ENCODE peak calls at places on chromosomes 4 and X, in seven cellular contexts. One of them, this sample, is unnamed.
A peak's percentile ranks its signal among the peaks of the same experiment; 100 is the strongest.

GRCh38 chrX:76428243-76429130 is 977 bp downstream of the MAGEE1 start:
- DNase-seq in aorta: peak; percentile 74
- DNase-seq in MM.1S: no peak
- DNase-seq in right cardiac atrium: peak; percentile 57
- DNase-seq in effector memory CD4-positive, alpha-beta T cell: peak; percentile 34
- DNase-seq in upper lobe of right lung: peak; percentile 48
- DNase-seq in IMR-90: no peak
- DNase-seq in this sample: peak; percentile 50

GRCh38 chrX:37509349-37509748 is 62.1 kb upstream of the LANCL3 start:
- DNase-seq in upper lobe of right lung: no peak
- DNase-seq in right cardiac atrium: no peak
- DNase-seq in effector memory CD4-positive, alpha-beta T cell: no peak
- DNase-seq in MM.1S: peak; percentile 7
- DNase-seq in IMR-90: no peak
- DNase-seq in aorta: no peak
- DNase-seq in this sample: no peak

GRCh38 chrX:39439910-39440733 is 638.9 kb downstream of the MID1IP1 start:
- DNase-seq in IMR-90: no peak
- DNase-seq in upper lobe of right lung: no peak
- DNase-seq in aorta: no peak
- DNase-seq in MM.1S: peak; percentile 75
- DNase-seq in right cardiac atrium: no peak
- DNase-seq in effector memory CD4-positive, alpha-beta T cell: no peak
- DNase-seq in this sample: no peak

GRCh38 chrX:40570346-40571093 is 10.2 kb upstream of the ATP6AP2 start:
- DNase-seq in right cardiac atrium: no peak
- DNase-seq in effector memory CD4-positive, alpha-beta T cell: no peak
- DNase-seq in MM.1S: no peak
- DNase-seq in IMR-90: no peak
- DNase-seq in upper lobe of right lung: no peak
- DNase-seq in aorta: no peak
- DNase-seq in this sample: no peak

GRCh38 chr4:152936446-152937279 is 540 bp downstream of the FHDC1 start:
- DNase-seq in aorta: peak; percentile 82
- DNase-seq in right cardiac atrium: peak; percentile 73
- DNase-seq in upper lobe of right lung: peak; percentile 77
- DNase-seq in effector memory CD4-positive, alpha-beta T cell: no peak
- DNase-seq in IMR-90: peak; percentile 16
- DNase-seq in MM.1S: peak; percentile 12
- DNase-seq in this sample: peak; percentile 18

GRCh38 chr4:17013382-17014006 is 115.0 kb upstream of the LDB2 start:
- DNase-seq in IMR-90: peak; percentile 65
- DNase-seq in right cardiac atrium: no peak
- DNase-seq in effector memory CD4-positive, alpha-beta T cell: no peak
- DNase-seq in upper lobe of right lung: no peak
- DNase-seq in aorta: no peak
- DNase-seq in MM.1S: no peak
- DNase-seq in this sample: no peak

GRCh38 chr4:102259081-102259480 is 86.2 kb downstream of the SLC39A8 start:
- DNase-seq in MM.1S: no peak
- DNase-seq in IMR-90: no peak
- DNase-seq in aorta: no peak
- DNase-seq in upper lobe of right lung: no peak
- DNase-seq in effector memory CD4-positive, alpha-beta T cell: no peak
- DNase-seq in right cardiac atrium: no peak
- DNase-seq in this sample: no peak

GRCh38 chr4:136505020-136505419 is 1027.3 kb downstream of the PCDH18 start:
- DNase-seq in aorta: no peak
- DNase-seq in upper lobe of right lung: no peak
- DNase-seq in effector memory CD4-positive, alpha-beta T cell: no peak
- DNase-seq in right cardiac atrium: no peak
- DNase-seq in IMR-90: no peak
- DNase-seq in MM.1S: no peak
- DNase-seq in this sample: no peak

GRCh38 chrX:51917600-51917999 is 24.2 kb downstream of the MAGED1 start:
- DNase-seq in IMR-90: no peak
- DNase-seq in MM.1S: no peak
- DNase-seq in aorta: no peak
- DNase-seq in upper lobe of right lung: no peak
- DNase-seq in right cardiac atrium: no peak
- DNase-seq in effector memory CD4-positive, alpha-beta T cell: no peak
- DNase-seq in this sample: no peak

GRCh38 chr4:84697615-84698201 is 114.8 kb downstream of the CDS1 start:
- DNase-seq in upper lobe of right lung: no peak
- DNase-seq in aorta: no peak
- DNase-seq in MM.1S: no peak
- DNase-seq in IMR-90: peak; percentile 26
- DNase-seq in effector memory CD4-positive, alpha-beta T cell: no peak
- DNase-seq in right cardiac atrium: no peak
- DNase-seq in this sample: no peak

GRCh38 chr4:176291748-176292147 is 22.7 kb upstream of the ASB5 start:
- DNase-seq in aorta: no peak
- DNase-seq in IMR-90: no peak
- DNase-seq in right cardiac atrium: no peak
- DNase-seq in upper lobe of right lung: no peak
- DNase-seq in MM.1S: no peak
- DNase-seq in effector memory CD4-positive, alpha-beta T cell: no peak
- DNase-seq in this sample: no peak

GRCh38 chr4:74123065-74123728 is 24.2 kb upstream of the CXCL2 start:
- DNase-seq in effector memory CD4-positive, alpha-beta T cell: no peak
- DNase-seq in IMR-90: peak; percentile 15
- DNase-seq in right cardiac atrium: peak; percentile 52
- DNase-seq in aorta: no peak
- DNase-seq in upper lobe of right lung: no peak
- DNase-seq in MM.1S: no peak
- DNase-seq in this sample: no peak

GRCh38 chr4:55216871-55217635 is 91.7 kb upstream of the KDR start:
- DNase-seq in effector memory CD4-positive, alpha-beta T cell: no peak
- DNase-seq in aorta: no peak
- DNase-seq in MM.1S: no peak
- DNase-seq in IMR-90: no peak
- DNase-seq in right cardiac atrium: no peak
- DNase-seq in upper lobe of right lung: no peak
- DNase-seq in this sample: no peak

GRCh38 chr4:115537387-115537786 is 424.0 kb upstream of the NDST4 start:
- DNase-seq in MM.1S: peak; percentile 29
- DNase-seq in right cardiac atrium: no peak
- DNase-seq in aorta: no peak
- DNase-seq in IMR-90: no peak
- DNase-seq in effector memory CD4-positive, alpha-beta T cell: no peak
- DNase-seq in upper lobe of right lung: no peak
- DNase-seq in this sample: no peak

GRCh38 chrX:119391279-119391678 is 7.9 kb upstream of the SLC25A43 start:
- DNase-seq in effector memory CD4-positive, alpha-beta T cell: no peak
- DNase-seq in IMR-90: peak; percentile 25
- DNase-seq in MM.1S: peak; percentile 26
- DNase-seq in aorta: no peak
- DNase-seq in upper lobe of right lung: no peak
- DNase-seq in right cardiac atrium: no peak
- DNase-seq in this sample: no peak

GRCh38 chr4:149914521-149915115 is 99.0 kb upstream of the IQCM start:
- DNase-seq in IMR-90: peak; percentile 68
- DNase-seq in MM.1S: peak; percentile 60
- DNase-seq in aorta: no peak
- DNase-seq in upper lobe of right lung: no peak
- DNase-seq in effector memory CD4-positive, alpha-beta T cell: no peak
- DNase-seq in right cardiac atrium: no peak
- DNase-seq in this sample: no peak

GRCh38 chrX:45633419-45633818 is 432.7 kb upstream of the DIPK2B start:
- DNase-seq in MM.1S: no peak
- DNase-seq in upper lobe of right lung: no peak
- DNase-seq in IMR-90: no peak
- DNase-seq in aorta: no peak
- DNase-seq in right cardiac atrium: no peak
- DNase-seq in effector memory CD4-positive, alpha-beta T cell: no peak
- DNase-seq in this sample: no peak
- H3K27me3 ChIP-seq in MM.1S: no peaks in the 10 kb centered on the region
- H3K27me3 ChIP-seq in upper lobe of right lung: no peaks in the 10 kb centered on the region
- H3K27me3 ChIP-seq in IMR-90: no peaks in the 10 kb centered on the region
- H3K27me3 ChIP-seq in aorta: no peaks in the 10 kb centered on the region
- H3K27me3 ChIP-seq in right cardiac atrium: no peaks in the 10 kb centered on the region
- H3K27me3 ChIP-seq in effector memory CD4-positive, alpha-beta T cell: no peaks in the 10 kb centered on the region
- H3K27me3 ChIP-seq in this sample: no peaks in the 10 kb centered on the region

GRCh38 chrX:108420481-108420880 is 17.7 kb downstream of the COL4A6 start:
- DNase-seq in upper lobe of right lung: no peak
- DNase-seq in IMR-90: no peak
- DNase-seq in effector memory CD4-positive, alpha-beta T cell: no peak
- DNase-seq in MM.1S: no peak
- DNase-seq in aorta: no peak
- DNase-seq in right cardiac atrium: no peak
- DNase-seq in this sample: no peak
- H3K27me3 ChIP-seq in upper lobe of right lung: no peaks in the 10 kb centered on the region
- H3K27me3 ChIP-seq in IMR-90: peaks cover 6% of the 10 kb centered on the region
- H3K27me3 ChIP-seq in effector memory CD4-positive, alpha-beta T cell: no peaks in the 10 kb centered on the region
- H3K27me3 ChIP-seq in MM.1S: no peaks in the 10 kb centered on the region
- H3K27me3 ChIP-seq in aorta: no peaks in the 10 kb centered on the region
- H3K27me3 ChIP-seq in right cardiac atrium: no peaks in the 10 kb centered on the region
- H3K27me3 ChIP-seq in this sample: peaks cover 10% of the 10 kb centered on the region

GRCh38 chr4:168839758-168840385 is 170.2 kb downstream of the CBR4 start:
- DNase-seq in MM.1S: no peak
- DNase-seq in right cardiac atrium: no peak
- DNase-seq in effector memory CD4-positive, alpha-beta T cell: no peak
- DNase-seq in upper lobe of right lung: no peak
- DNase-seq in aorta: no peak
- DNase-seq in IMR-90: no peak
- DNase-seq in this sample: no peak

GRCh38 chr4:168840386-168840763 is 169.7 kb downstream of the CBR4 start:
- DNase-seq in right cardiac atrium: no peak
- DNase-seq in MM.1S: no peak
- DNase-seq in IMR-90: no peak
- DNase-seq in upper lobe of right lung: no peak
- DNase-seq in effector memory CD4-positive, alpha-beta T cell: no peak
- DNase-seq in aorta: no peak
- DNase-seq in this sample: no peak

GRCh38 chr4:168842186-168842585 is 167.9 kb downstream of the CBR4 start:
- DNase-seq in upper lobe of right lung: no peak
- DNase-seq in right cardiac atrium: no peak
- DNase-seq in MM.1S: no peak
- DNase-seq in aorta: no peak
- DNase-seq in effector memory CD4-positive, alpha-beta T cell: no peak
- DNase-seq in IMR-90: no peak
- DNase-seq in this sample: no peak

GRCh38 chr4:168841682-168842019 is 168.4 kb downstream of the CBR4 start:
- DNase-seq in MM.1S: no peak
- DNase-seq in IMR-90: no peak
- DNase-seq in effector memory CD4-positive, alpha-beta T cell: no peak
- DNase-seq in aorta: no peak
- DNase-seq in upper lobe of right lung: no peak
- DNase-seq in right cardiac atrium: no peak
- DNase-seq in this sample: no peak

GRCh38 chr4:168840988-168841681 is 168.9 kb downstream of the CBR4 start:
- DNase-seq in IMR-90: no peak
- DNase-seq in effector memory CD4-positive, alpha-beta T cell: no peak
- DNase-seq in aorta: no peak
- DNase-seq in right cardiac atrium: peak; percentile 70
- DNase-seq in upper lobe of right lung: no peak
- DNase-seq in MM.1S: no peak
- DNase-seq in this sample: no peak
- H3K27me3 ChIP-seq in IMR-90: no peaks in the 10 kb centered on the region
- H3K27me3 ChIP-seq in effector memory CD4-positive, alpha-beta T cell: no peaks in the 10 kb centered on the region
- H3K27me3 ChIP-seq in aorta: no peaks in the 10 kb centered on the region
- H3K27me3 ChIP-seq in right cardiac atrium: no peaks in the 10 kb centered on the region
- H3K27me3 ChIP-seq in upper lobe of right lung: no peaks in the 10 kb centered on the region
- H3K27me3 ChIP-seq in MM.1S: no peaks in the 10 kb centered on the region
- H3K27me3 ChIP-seq in this sample: no peaks in the 10 kb centered on the region

DNA sequence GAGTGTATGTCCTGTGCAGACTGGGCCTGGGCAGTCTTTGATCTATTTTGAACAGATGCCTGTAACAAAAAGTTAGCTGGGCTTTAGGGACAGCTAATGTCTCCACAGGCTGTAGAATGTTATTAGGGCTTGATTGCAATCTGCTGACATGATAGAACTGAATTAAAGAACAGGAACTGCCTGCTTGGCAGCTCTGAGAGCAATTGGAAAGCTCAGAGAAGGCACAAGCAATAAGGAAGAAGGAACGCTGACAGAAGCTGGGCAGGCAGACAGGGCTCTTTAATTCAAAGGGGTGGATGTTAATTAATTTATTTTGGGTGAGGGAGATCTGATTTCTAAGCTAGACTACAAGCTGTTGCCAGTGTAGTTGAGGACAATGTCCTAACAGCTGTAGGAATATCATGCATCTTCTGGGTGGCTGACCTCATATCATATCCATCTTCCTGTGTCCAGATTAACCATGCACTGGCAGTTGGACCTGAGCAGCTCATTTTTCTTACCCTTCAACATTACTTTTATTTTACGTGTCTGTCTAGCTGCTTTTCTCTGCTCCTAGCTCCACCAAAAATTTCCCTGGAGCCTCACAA is 20.7 kb upstream of the GRXCR1 start:
- DNase-seq in aorta: no peak
- DNase-seq in effector memory CD4-positive, alpha-beta T cell: no peak
- DNase-seq in upper lobe of right lung: no peak
- DNase-seq in MM.1S: no peak
- DNase-seq in right cardiac atrium: peak; percentile 26
- DNase-seq in IMR-90: no peak
- DNase-seq in this sample: no peak
- H3K27me3 ChIP-seq in aorta: peaks cover 3% of the 10 kb centered on the region
- H3K27me3 ChIP-seq in effector memory CD4-positive, alpha-beta T cell: no peaks in the 10 kb centered on the region
- H3K27me3 ChIP-seq in upper lobe of right lung: no peaks in the 10 kb centered on the region
- H3K27me3 ChIP-seq in MM.1S: no peaks in the 10 kb centered on the region
- H3K27me3 ChIP-seq in right cardiac atrium: no peaks in the 10 kb centered on the region
- H3K27me3 ChIP-seq in IMR-90: no peaks in the 10 kb centered on the region
- H3K27me3 ChIP-seq in this sample: no peaks in the 10 kb centered on the region

DNA sequence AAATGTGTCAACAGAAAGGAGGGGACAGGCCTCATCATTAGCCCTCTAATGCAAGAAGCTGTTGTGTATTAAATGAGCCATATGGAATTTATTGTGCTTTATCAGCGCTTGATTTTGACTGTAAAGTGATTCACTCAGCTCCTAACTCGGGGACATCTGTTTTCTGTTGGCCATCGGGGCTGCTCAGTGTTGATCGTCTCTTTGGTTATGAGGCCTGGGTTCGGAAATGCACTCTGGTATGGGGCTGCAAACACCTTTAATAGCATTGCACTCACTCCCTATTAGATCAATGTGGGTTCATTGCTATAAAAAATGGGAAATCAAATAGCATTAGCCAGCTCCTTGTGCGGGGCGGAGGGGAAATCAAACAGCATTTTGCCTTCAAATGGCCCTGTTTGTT is 6.4 kb downstream of the ARX start:
- DNase-seq in upper lobe of right lung: no peak
- DNase-seq in effector memory CD4-positive, alpha-beta T cell: no peak
- DNase-seq in MM.1S: no peak
- DNase-seq in aorta: no peak
- DNase-seq in IMR-90: no peak
- DNase-seq in right cardiac atrium: no peak
- DNase-seq in this sample: no peak
- H3K27me3 ChIP-seq in upper lobe of right lung: peaks cover 67% of the 10 kb centered on the region
- H3K27me3 ChIP-seq in effector memory CD4-positive, alpha-beta T cell: peaks cover 30% of the 10 kb centered on the region
- H3K27me3 ChIP-seq in MM.1S: peaks cover 16% of the 10 kb centered on the region
- H3K27me3 ChIP-seq in aorta: no peaks in the 10 kb centered on the region
- H3K27me3 ChIP-seq in IMR-90: peaks cover 87% of the 10 kb centered on the region
- H3K27me3 ChIP-seq in right cardiac atrium: no peaks in the 10 kb centered on the region
- H3K27me3 ChIP-seq in this sample: no peaks in the 10 kb centered on the region

GRCh38 chrX:18542897-18543296 is 117.5 kb downstream of the CDKL5 start:
- DNase-seq in effector memory CD4-positive, alpha-beta T cell: no peak
- DNase-seq in right cardiac atrium: peak; percentile 54
- DNase-seq in aorta: no peak
- DNase-seq in IMR-90: no peak
- DNase-seq in upper lobe of right lung: no peak
- DNase-seq in MM.1S: no peak
- DNase-seq in this sample: no peak
- H3K27me3 ChIP-seq in effector memory CD4-positive, alpha-beta T cell: no peaks in the 10 kb centered on the region
- H3K27me3 ChIP-seq in right cardiac atrium: no peaks in the 10 kb centered on the region
- H3K27me3 ChIP-seq in aorta: no peaks in the 10 kb centered on the region
- H3K27me3 ChIP-seq in IMR-90: no peaks in the 10 kb centered on the region
- H3K27me3 ChIP-seq in upper lobe of right lung: no peaks in the 10 kb centered on the region
- H3K27me3 ChIP-seq in MM.1S: no peaks in the 10 kb centered on the region
- H3K27me3 ChIP-seq in this sample: no peaks in the 10 kb centered on the region

GRCh38 chr4:77177196-77177595 is 20.2 kb downstream of the CCNG2 start:
- DNase-seq in effector memory CD4-positive, alpha-beta T cell: no peak
- DNase-seq in right cardiac atrium: no peak
- DNase-seq in aorta: no peak
- DNase-seq in upper lobe of right lung: no peak
- DNase-seq in IMR-90: no peak
- DNase-seq in MM.1S: no peak
- DNase-seq in this sample: no peak
- H3K27me3 ChIP-seq in effector memory CD4-positive, alpha-beta T cell: no peaks in the 10 kb centered on the region
- H3K27me3 ChIP-seq in right cardiac atrium: no peaks in the 10 kb centered on the region
- H3K27me3 ChIP-seq in aorta: no peaks in the 10 kb centered on the region
- H3K27me3 ChIP-seq in upper lobe of right lung: no peaks in the 10 kb centered on the region
- H3K27me3 ChIP-seq in IMR-90: peaks cover 66% of the 10 kb centered on the region
- H3K27me3 ChIP-seq in MM.1S: no peaks in the 10 kb centered on the region
- H3K27me3 ChIP-seq in this sample: no peaks in the 10 kb centered on the region